ENCODE peak calls at places on chromosomes 3 and 15, in seven cellular contexts. E is breast epithelium, W is mammary epithelial cell, U is A549, R is ovary, L is GM23248, D is aorta. P is an unnamed sample. For H3K4me1, the result is how much of the 10 kb centered on the place peaks cover.

GRCh38 chr3:155321418-155321817 is 27.9 kb upstream of the STRIT1 start:
- DNase-seq in E (no peak), W (no peak), U (no peak), R (no peak), L (no peak), D (no peak), P (no peak)

GRCh38 chr3:13261908-13262307 is 158.2 kb downstream of the NUP210 start:
- DNase-seq in E (no peak), W (no peak), U (no peak), R (no peak), L (no peak), D (no peak), P (no peak)

GRCh38 chr3:123027292-123028232 is at the start of gene SEMA5B:
- DNase-seq in E (no peak), W (peak), U (peak), R (peak), L (peak), D (peak), P (no peak)

GRCh38 chr15:62075595-62076279 is 9.0 kb downstream of the C2CD4A start:
- DNase-seq in E (peak), W (peak), U (no peak), R (no peak), L (peak), D (no peak), P (no peak)

GRCh38 chr3:186722457-186722856 is 5.3 kb downstream of the KNG1 start:
- DNase-seq in E (no peak), W (no peak), U (peak), R (no peak), L (peak), D (no peak), P (no peak)

GRCh38 chr15:80789296-80789695 is 10.1 kb downstream of the CEMIP start:
- DNase-seq in E (no peak), W (no peak), U (no peak), R (no peak), L (peak), D (no peak), P (no peak)

GRCh38 chr3:126101521-126101982 is 17.6 kb upstream of the SLC41A3 start:
- DNase-seq in E (peak), W (no peak), U (no peak), R (no peak), L (no peak), D (peak), P (no peak)

GRCh38 chr15:33859992-33860545 is 108.2 kb upstream of the CHRM5 start:
- DNase-seq in E (no peak), W (peak), U (no peak), R (no peak), L (no peak), D (no peak), P (no peak)

GRCh38 chr3:46715507-46716175 is 2.0 kb downstream of the PRSS50 start:
- DNase-seq in E (peak), W (no peak), U (no peak), R (no peak), L (no peak), D (peak), P (no peak)

GRCh38 chr3:112459750-112460149 is 39.5 kb downstream of the BTLA start:
- DNase-seq in E (no peak), W (no peak), U (no peak), R (no peak), L (no peak), D (no peak), P (no peak)

DNA sequence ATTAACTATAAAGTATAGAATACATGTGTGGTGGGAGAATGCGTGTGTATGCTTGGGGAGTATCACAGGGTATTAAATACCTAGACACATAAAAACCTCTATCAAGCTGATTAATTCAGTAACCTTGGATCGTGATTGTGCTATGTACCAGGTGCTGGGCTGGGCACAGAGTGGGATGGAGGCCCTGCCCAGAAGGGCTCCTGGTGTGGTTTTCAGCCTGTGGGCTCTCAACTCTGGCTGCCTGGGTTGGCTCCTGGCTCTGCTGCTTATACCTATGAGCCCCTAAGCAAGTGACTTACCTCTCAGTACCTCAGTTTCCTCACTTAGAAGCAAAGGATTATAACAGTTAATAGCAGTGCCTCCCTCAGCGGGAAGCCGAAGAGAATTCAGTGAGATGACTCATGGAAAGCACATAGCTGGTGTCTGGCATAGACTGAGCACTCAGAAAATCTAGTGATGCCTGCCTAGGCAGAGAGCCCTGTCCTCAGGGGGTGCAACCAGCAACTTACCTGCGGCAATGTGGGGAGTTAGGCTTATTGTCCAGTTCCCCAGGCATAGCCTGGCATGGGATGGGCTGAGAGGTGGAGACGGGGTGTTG is 90.6 kb upstream of the MYZAP start:
- DNase-seq in E (no peak), W (no peak), U (no peak), R (no peak), L (peak), D (no peak), P (no peak)
- H3K4me1 ChIP-seq in E (under half), W (under half), U (under half), R (under half), L (under half), D (under half), P (under half)

GRCh38 chr3:184814214-184814613 is 2.2 kb downstream of the VPS8 start:
- DNase-seq in E (no peak), W (no peak), U (no peak), R (no peak), L (no peak), D (no peak), P (no peak)
- H3K4me1 ChIP-seq in E (under half), W (under half), U (under half), R (under half), L (under half), D (under half), P (under half)

GRCh38 chr15:94119923-94120775 is 111.2 kb upstream of the MCTP2 start:
- DNase-seq in E (peak), W (peak), U (peak), R (peak), L (peak), D (peak), P (no peak)
- H3K4me1 ChIP-seq in E (under half), W (under half), U (under half), R (under half), L (under half), D (under half), P (under half)

GRCh38 chr3:66014056-66014455 is 24.7 kb downstream of the MAGI1 start:
- DNase-seq in E (no peak), W (no peak), U (no peak), R (no peak), L (no peak), D (no peak), P (no peak)
- H3K4me1 ChIP-seq in E (under half), W (under half), U (under half), R (under half), L (under half), D (under half), P (under half)